ENCODE peak calls at places on chromosomes 5 and 9, in six cellular contexts. K, B, M, H, J and V are unnamed samples. For H3K9me3, the result is how much of the 10 kb centered on the place peaks cover.

GRCh38 chr9:127915325-127915752 is 1.5 kb downstream of the ST6GALNAC4 start:
- DNase-seq in M (no peak), B (no peak), J (no peak), H (peak), K (no peak), V (no peak)

GRCh38 chr5:31996909-31997308 is 177.2 kb downstream of the GOLPH3 start:
- DNase-seq in B (no peak), J (no peak), K (no peak), H (no peak), M (no peak), V (no peak)

GRCh38 chr9:76441551-76442322 is 17.2 kb upstream of the GCNT1 start:
- DNase-seq in K (no peak), B (no peak), J (no peak), M (no peak), H (no peak), V (no peak)

GRCh38 chr5:7916171-7916804 is 47.3 kb downstream of the MTRR start:
- DNase-seq in M (no peak), B (no peak), K (no peak), H (no peak), J (no peak), V (no peak)

GRCh38 chr9:117169089-117169488 is 245.8 kb downstream of the ASTN2 start:
- DNase-seq in H (no peak), K (no peak), B (no peak), J (no peak), M (peak), V (no peak)

GRCh38 chr5:156411131-156411727 is 84.3 kb downstream of the SGCD start:
- DNase-seq in M (no peak), K (no peak), B (no peak), J (peak), H (no peak), V (no peak)

GRCh38 chr5:149221326-149221725 is 50.3 kb upstream of the AFAP1L1 start:
- DNase-seq in B (no peak), M (no peak), H (no peak), K (no peak), J (no peak), V (no peak)

GRCh38 chr5:60410427-60410826 is 289.5 kb downstream of the DEPDC1B start:
- DNase-seq in H (no peak), M (no peak), K (no peak), B (no peak), J (no peak), V (no peak)

GRCh38 chr9:108444400-108445358 is 411.1 kb downstream of the ACTL7B start:
- DNase-seq in B (no peak), K (no peak), M (no peak), J (no peak), H (no peak), V (peak)

GRCh38 chr5:32559411-32559810 is 25.9 kb upstream of the SUB1 start:
- DNase-seq in K (no peak), J (no peak), H (no peak), M (no peak), B (no peak), V (no peak)

GRCh38 chr9:134189167-134189474 is 24.8 kb upstream of the RNU6ATAC start:
- DNase-seq in K (peak), M (no peak), B (peak), H (no peak), J (no peak), V (no peak)

GRCh38 chr5:43396762-43397304 is 15.4 kb downstream of the CCL28 start:
- DNase-seq in K (peak), M (peak), H (peak), B (peak), J (peak), V (peak)

GRCh38 chr9:87882627-87883026 is at the start of gene SPATA31E1:
- DNase-seq in J (no peak), M (peak), K (no peak), B (no peak), H (no peak), V (no peak)

GRCh38 chr9:22146604-22147003 is 137.5 kb upstream of the CDKN2B start:
- DNase-seq in K (no peak), H (no peak), J (no peak), B (no peak), M (no peak), V (no peak)

GRCh38 chr5:2009986-2010914 is 127.5 kb upstream of the IRX4 start:
- DNase-seq in B (no peak), M (peak), K (no peak), J (no peak), H (no peak), V (no peak)

GRCh38 chr5:174271316-174271715 is 225.8 kb downstream of the NSG2 start:
- DNase-seq in B (no peak), H (peak), M (no peak), J (no peak), K (no peak), V (no peak)

GRCh38 chr5:174273325-174273724 is 227.8 kb downstream of the NSG2 start:
- DNase-seq in H (peak), J (no peak), M (no peak), K (no peak), B (no peak), V (no peak)

GRCh38 chr5:174275959-174276358 is 230.5 kb downstream of the NSG2 start:
- DNase-seq in K (no peak), M (peak), B (no peak), J (no peak), H (no peak), V (no peak)

GRCh38 chr5:174272671-174273070 is 227.2 kb downstream of the NSG2 start:
- DNase-seq in M (peak), J (no peak), H (no peak), K (no peak), B (no peak), V (no peak)
- TF ChIP-seq POLR2A in M (no peak), J (no peak), H (no peak), K (no peak), B (no peak), V (no peak)

GRCh38 chr5:150918613-150919012 is 13.8 kb upstream of the ZNF300 start:
- DNase-seq in J (no peak), H (no peak), M (no peak), K (no peak), B (no peak), V (no peak)
- H3K9me3 ChIP-seq in J (under half), H (under half), M (half or more), K (under half), B (under half), V (under half)

DNA sequence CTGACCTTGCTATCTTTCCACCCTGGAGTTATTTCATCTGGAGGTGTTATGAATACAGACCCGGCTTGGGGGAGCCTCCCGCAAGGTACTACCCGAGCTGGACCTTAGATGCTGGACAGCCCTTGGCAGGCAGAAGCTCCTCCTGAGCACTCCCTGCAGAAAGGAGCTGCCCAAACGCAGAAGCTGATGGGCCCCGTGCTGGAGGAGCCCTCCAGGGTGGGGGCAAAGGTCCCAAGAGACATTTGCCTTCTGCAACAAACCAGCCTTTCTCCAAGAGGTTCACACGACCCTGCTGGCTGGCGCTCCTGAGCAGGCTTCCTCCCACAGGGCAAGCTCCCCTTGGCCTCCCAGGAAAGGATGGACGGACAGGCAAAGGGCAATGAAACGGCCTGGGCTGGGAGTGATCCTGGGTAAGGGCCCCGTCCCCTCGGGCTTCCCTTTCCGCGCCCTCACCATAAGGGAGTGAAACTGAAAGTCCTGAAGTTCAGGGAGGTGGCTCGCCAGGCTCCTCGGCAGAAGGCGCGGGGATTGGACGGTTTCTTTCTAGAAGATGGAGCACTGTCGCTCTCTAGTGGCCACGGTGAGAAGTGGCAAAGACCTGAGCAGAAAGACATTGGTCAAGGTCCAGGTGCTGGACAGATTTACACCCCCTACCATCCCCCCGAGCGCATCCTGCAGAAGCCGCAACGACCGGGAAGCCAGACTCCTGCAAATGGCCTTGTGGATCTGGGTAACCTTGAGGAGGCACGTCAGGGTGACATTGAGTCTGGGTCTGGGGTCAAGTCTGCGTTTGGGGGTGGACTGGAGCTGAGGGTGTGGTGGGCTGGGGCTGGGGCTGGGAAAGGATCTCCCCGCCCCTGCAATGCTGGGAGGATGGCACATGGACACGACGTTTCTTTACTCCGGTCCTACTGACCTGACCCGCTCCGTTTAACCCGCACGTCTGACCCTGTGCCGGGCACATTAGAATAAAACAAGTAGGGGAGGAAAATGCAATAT is 56.4 kb downstream of the NEURL1B start:
- DNase-seq in J (peak), M (peak), K (peak), H (peak), B (peak), V (peak)
- TF ChIP-seq POLR2A in J (peak), M (no peak), K (no peak), H (peak), B (peak), V (peak)

DNA sequence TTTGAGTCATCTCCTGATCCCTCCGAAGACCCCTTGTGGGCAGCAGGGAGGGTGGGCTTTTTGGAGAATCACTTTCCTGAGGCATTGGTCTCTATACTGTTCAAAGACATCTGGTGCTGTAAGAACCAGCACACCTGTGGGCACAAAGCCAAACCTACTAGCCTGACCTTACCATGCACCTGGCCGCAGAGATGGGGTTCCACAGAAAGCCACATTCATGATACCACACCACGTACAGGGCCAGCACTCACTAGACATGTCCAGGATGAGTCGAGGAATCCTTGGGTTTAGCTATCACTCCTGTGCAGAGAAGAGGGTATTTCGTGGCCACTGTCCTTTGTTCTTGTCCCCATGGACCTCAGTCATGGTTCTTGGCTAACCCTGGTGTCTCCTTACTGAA is 203.4 kb downstream of the CACNA1B start:
- DNase-seq in H (no peak), B (no peak), K (no peak), M (peak), J (no peak), V (peak)
- H3K9me3 ChIP-seq in H (under half), B (under half), K (under half), M (under half), J (under half), V (under half)

DNA sequence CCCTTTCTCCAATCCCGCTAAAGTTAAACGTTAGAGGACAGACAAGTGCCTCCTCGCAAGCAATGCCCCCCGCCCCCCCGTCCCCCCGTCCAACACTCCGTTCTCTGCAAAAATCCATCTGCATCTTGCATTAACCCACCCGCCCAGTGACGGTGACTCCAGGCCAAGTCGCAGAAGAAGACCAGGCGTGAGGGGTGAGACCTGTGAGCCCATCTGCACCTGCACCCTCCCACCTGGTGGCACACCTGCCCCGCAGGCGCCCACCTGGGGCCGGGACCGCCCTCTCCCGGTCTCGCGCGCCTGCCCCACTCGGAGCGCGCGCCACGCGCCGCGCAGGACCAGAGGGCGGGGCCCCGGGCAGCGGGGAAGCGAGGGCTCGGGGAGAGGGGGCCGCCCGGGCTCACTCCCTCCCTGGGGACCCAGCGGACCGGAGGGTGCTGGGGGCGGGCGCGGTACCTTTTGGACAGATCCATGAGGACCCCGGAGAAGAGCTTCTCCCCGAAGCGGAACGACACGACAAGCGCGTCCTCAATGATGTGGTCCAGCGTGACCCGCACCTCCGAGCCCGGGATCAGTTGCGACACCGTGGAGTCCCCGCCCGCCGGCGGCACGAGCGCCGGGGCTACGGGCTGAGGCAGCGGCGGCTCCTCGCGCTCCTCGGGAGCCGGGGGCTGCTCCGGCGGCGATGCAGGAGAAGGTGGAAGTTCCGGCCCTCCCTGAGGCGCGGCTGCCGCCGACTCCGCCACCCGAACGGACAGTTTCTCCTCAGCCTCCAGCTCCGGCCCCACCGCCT is 705 bp downstream of the PWWP2A start:
- DNase-seq in J (peak), H (peak), K (no peak), B (peak), M (peak), V (peak)
- TF ChIP-seq POLR2A in J (no peak), H (no peak), K (no peak), B (no peak), M (no peak), V (no peak)

DNA sequence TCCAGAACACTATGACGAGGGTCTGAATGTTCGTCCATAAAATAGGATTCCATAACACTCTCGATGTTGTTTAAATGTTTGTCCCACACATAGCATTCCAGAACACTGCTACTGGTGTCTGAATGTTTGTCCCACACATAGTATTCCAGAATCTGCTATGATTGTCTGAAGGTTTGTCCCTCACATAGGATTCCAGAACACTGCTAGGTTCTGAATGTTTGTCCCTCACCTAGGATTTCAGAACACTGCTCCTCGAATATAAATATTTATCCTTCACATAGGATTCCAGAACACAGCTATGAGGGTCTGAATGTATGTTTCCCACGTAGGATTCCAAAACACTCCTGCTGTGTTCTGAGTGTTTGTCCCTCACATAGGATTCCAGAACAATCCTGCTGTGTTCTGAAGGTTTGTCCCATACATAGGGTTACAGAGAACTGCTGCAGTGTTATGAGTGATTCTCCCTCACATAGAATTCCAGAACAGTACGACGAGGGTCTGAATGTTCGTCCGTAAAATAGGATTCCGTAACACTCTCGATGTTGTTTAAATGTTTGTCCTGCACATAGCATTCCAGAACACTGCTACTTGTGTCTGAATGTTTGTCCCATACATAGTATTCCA is 215.3 kb downstream of the FOXD4L6 start:
- DNase-seq in H (no peak), J (no peak), K (no peak), M (peak), B (no peak), V (no peak)
- H3K9me3 ChIP-seq in H (half or more), J (under half), K (under half), M (half or more), B (half or more), V (under half)